ENCODE peak calls at places on chromosomes 12 and 14, in eight cellular contexts. V, D, F, L, J, K, W and Z are unnamed samples.

GRCh38 chr12:82652071-82652470 is 34.6 kb upstream of the TMTC2 start:
- DNase-seq in V (no peak), D (no peak), F (no peak), L (no peak), J (no peak), K (no peak), W (no peak), Z (no peak)

GRCh38 chr14:30596972-30597371 is 25.1 kb upstream of the SCFD1 start:
- DNase-seq in V (no peak), D (no peak), F (no peak), L (no peak), J (no peak), K (no peak), W (no peak), Z (no peak)

GRCh38 chr12:108430245-108430644 is 84.8 kb upstream of the FICD start:
- DNase-seq in V (peak), D (no peak), F (no peak), L (no peak), J (no peak), K (no peak), W (no peak), Z (peak)

GRCh38 chr14:36502558-36503508 is 17.2 kb downstream of the NKX2-1 start:
- DNase-seq in V (no peak), D (no peak), F (no peak), L (no peak), J (no peak), K (no peak), W (no peak), Z (peak)

GRCh38 chr12:14314801-14315200 is 50.7 kb upstream of the ATF7IP start:
- DNase-seq in V (no peak), D (no peak), F (peak), L (no peak), J (no peak), K (no peak), W (no peak), Z (no peak)

GRCh38 chr12:79001404-79001803 is 136.8 kb downstream of the SYT1 start:
- DNase-seq in V (no peak), D (no peak), F (no peak), L (no peak), J (no peak), K (no peak), W (no peak), Z (no peak)

GRCh38 chr12:50763637-50764115 is at the start of gene ATF1:
- DNase-seq in V (peak), D (peak), F (peak), L (peak), J (peak), K (peak), W (peak), Z (peak)

GRCh38 chr12:109766251-109766778 is 52.7 kb downstream of the FAM222A start:
- DNase-seq in V (no peak), D (no peak), F (no peak), L (no peak), J (no peak), K (no peak), W (no peak), Z (no peak)

GRCh38 chr14:24876996-24877395 is 173.0 kb downstream of the STXBP6 start:
- DNase-seq in V (no peak), D (no peak), F (no peak), L (no peak), J (no peak), K (no peak), W (no peak), Z (no peak)

GRCh38 chr12:122215789-122216188 is 10.1 kb downstream of the DIABLO start:
- DNase-seq in V (no peak), D (no peak), F (no peak), L (no peak), J (no peak), K (no peak), W (no peak), Z (no peak)

GRCh38 chr12:132622437-132623071 is 4.0 kb downstream of the P2RX2 start:
- DNase-seq in V (peak), D (no peak), F (no peak), L (peak), J (no peak), K (no peak), W (no peak), Z (no peak)

GRCh38 chr12:53051881-53052412 is 2.1 kb downstream of the TNS2 start:
- DNase-seq in V (no peak), D (no peak), F (no peak), L (peak), J (no peak), K (no peak), W (no peak), Z (no peak)

GRCh38 chr12:100672075-100672592 is 98.7 kb downstream of the GAS2L3 start:
- DNase-seq in V (no peak), D (peak), F (no peak), L (no peak), J (no peak), K (no peak), W (peak), Z (peak)

GRCh38 chr12:111338096-111338495 is 30.8 kb downstream of the PHETA1 start:
- DNase-seq in V (no peak), D (no peak), F (no peak), L (no peak), J (no peak), K (no peak), W (no peak), Z (no peak)

GRCh38 chr14:105074601-105075053 is 9.4 kb upstream of the GPR132 start:
- DNase-seq in V (no peak), D (no peak), F (no peak), L (no peak), J (no peak), K (peak), W (no peak), Z (no peak)

GRCh38 chr12:6700646-6701051 is at the start of gene PIANP:
- DNase-seq in V (no peak), D (peak), F (no peak), L (peak), J (peak), K (no peak), W (peak), Z (no peak)

GRCh38 chr14:78074546-78074945 is 95.6 kb upstream of the NRXN3 start:
- DNase-seq in V (no peak), D (no peak), F (no peak), L (no peak), J (no peak), K (no peak), W (peak), Z (no peak)

GRCh38 chr14:34237677-34238076 is 224.4 kb downstream of the SPTSSA start:
- DNase-seq in V (no peak), D (no peak), F (no peak), L (no peak), J (no peak), K (no peak), W (no peak), Z (no peak)

GRCh38 chr12:124904306-124905098 is 9.9 kb downstream of the UBC start:
- DNase-seq in V (peak), D (no peak), F (peak), L (peak), J (peak), K (peak), W (peak), Z (peak)

GRCh38 chr12:46964496-46965098 is 114.8 kb upstream of the PCED1B start:
- DNase-seq in V (peak), D (no peak), F (no peak), L (no peak), J (no peak), K (no peak), W (peak), Z (peak)

GRCh38 chr12:57005980-57006808 is at the start of gene ZBTB39:
- DNase-seq in V (peak), D (peak), F (no peak), L (peak), J (peak), K (no peak), W (peak), Z (peak)

GRCh38 chr12:113846883-113847282 is 119.2 kb downstream of the RBM19 start:
- DNase-seq in V (no peak), D (no peak), F (no peak), L (no peak), J (no peak), K (no peak), W (no peak), Z (no peak)
- TF ChIP-seq CTCF in V (no peak), D (no peak), F (no peak), L (no peak), J (no peak), K (no peak), W (no peak), Z (no peak)

GRCh38 chr12:11347810-11348209 is 37.6 kb upstream of the PRB4 start:
- DNase-seq in V (no peak), D (no peak), F (no peak), L (no peak), J (no peak), K (no peak), W (no peak), Z (no peak)
- TF ChIP-seq CTCF in V (peak), D (peak), F (no peak), L (no peak), J (no peak), K (no peak), W (no peak), Z (peak)

GRCh38 chr14:92352158-92352985 is 29.4 kb downstream of the SLC24A4 start:
- DNase-seq in V (peak), D (peak), F (no peak), L (no peak), J (no peak), K (no peak), W (peak), Z (peak)
- TF ChIP-seq CTCF in V (no peak), D (peak), F (no peak), L (no peak), J (no peak), K (no peak), W (peak), Z (peak)

DNA sequence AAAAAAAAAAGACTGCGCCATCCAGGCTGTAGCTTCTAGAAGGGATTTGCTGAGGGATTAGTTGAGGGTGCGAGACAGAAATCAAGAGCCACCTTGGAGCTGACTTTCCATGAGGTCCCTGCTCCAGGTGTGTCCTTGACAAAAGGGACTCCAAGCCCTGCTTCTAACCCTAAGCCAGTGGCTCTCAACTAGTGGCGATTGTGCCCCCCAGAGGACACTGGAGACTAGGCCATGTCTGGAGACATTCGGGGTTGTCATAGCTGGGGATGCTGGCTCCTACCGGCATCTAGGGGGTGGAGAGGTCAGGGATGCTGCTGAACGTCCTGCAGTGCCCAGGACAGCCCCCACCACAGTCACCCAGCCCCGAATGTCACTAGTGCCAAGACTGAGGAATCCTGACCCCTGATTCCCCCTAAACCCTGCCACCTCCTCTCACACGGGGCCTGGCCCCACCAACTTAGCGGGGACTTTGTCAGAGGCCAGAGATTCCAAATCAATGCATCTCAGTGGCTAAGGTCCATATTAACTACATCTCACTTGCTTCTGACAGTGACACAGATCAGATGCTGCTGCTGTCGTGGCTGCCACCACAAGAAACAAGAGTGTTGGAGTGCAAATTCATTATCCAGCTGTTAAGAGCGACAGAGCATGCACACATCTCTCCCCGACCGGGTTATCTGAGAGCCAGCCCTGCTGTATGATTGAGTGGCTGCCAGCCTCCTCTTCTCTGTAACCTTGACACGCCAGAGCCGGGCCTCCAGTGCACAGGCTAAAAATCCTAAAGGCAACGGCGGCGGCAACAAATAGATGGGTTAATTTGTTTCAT is 40.4 kb downstream of the SPRING1 start:
- DNase-seq in V (peak), D (peak), F (no peak), L (no peak), J (peak), K (no peak), W (peak), Z (peak)
- TF ChIP-seq CTCF in V (peak), D (no peak), F (no peak), L (no peak), J (peak), K (no peak), W (peak), Z (no peak)

GRCh38 chr14:95895720-95896119 is 19.1 kb downstream of the TUNAR start:
- DNase-seq in V (no peak), D (peak), F (no peak), L (no peak), J (no peak), K (no peak), W (no peak), Z (peak)
- TF ChIP-seq CTCF in V (peak), D (peak), F (no peak), L (no peak), J (no peak), K (no peak), W (no peak), Z (peak)

GRCh38 chr14:52729585-52729924 is 411 bp upstream of the STYX start:
- DNase-seq in V (no peak), D (no peak), F (no peak), L (no peak), J (no peak), K (no peak), W (no peak), Z (no peak)

GRCh38 chr14:52733824-52734223 is 3.9 kb downstream of the STYX start:
- DNase-seq in V (no peak), D (no peak), F (no peak), L (no peak), J (no peak), K (no peak), W (no peak), Z (no peak)

GRCh38 chr14:52724360-52724644 is 5.7 kb upstream of the STYX start:
- DNase-seq in V (no peak), D (no peak), F (no peak), L (no peak), J (no peak), K (no peak), W (no peak), Z (no peak)

GRCh38 chr14:52730708-52731111 is 744 bp downstream of the STYX start:
- DNase-seq in V (peak), D (no peak), F (peak), L (no peak), J (no peak), K (no peak), W (no peak), Z (peak)

GRCh38 chr14:52729925-52730707 is at the start of gene STYX:
- DNase-seq in V (peak), D (peak), F (peak), L (peak), J (peak), K (peak), W (peak), Z (peak)
- TF ChIP-seq CTCF in V (no peak), D (peak), F (peak), L (peak), J (peak), K (no peak), W (no peak), Z (no peak)

GRCh38 chr12:103647267-103647666 is 60.2 kb downstream of the STAB2 start:
- DNase-seq in V (peak), D (no peak), F (no peak), L (no peak), J (no peak), K (no peak), W (no peak), Z (peak)
- TF ChIP-seq CTCF in V (no peak), D (no peak), F (no peak), L (no peak), J (no peak), K (no peak), W (no peak), Z (no peak)

GRCh38 chr14:106286697-106287290 is 760.4 kb downstream of the TMEM121 start:
- DNase-seq in V (no peak), D (no peak), F (no peak), L (no peak), J (no peak), K (no peak), W (no peak), Z (peak)
- TF ChIP-seq CTCF in V (no peak), D (no peak), F (no peak), L (no peak), J (no peak), K (no peak), W (no peak), Z (peak)

GRCh38 chr12:23380419-23381100 is 568.9 kb downstream of the SOX5 start:
- DNase-seq in V (no peak), D (no peak), F (no peak), L (no peak), J (no peak), K (no peak), W (no peak), Z (no peak)

DNA sequence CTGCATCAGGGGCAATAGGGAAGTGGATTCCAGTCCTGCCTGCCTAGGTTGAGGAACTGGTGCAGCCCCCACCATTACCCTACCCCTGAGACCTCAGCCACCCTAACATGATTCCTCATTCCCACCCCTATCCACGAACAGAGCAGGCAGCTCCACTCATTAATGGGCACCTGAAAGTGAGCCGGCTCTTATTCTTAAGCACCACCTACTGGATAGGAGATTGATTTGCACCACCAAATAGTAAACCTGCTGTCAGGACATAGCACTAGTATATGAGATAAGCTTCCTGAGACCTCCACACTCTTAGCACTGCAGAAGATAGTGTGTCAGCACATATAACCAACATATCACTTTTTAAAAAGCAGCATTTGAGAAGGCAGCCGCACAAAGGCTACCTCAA is 573.2 kb downstream of the SOX5 start:
- DNase-seq in V (no peak), D (no peak), F (no peak), L (no peak), J (no peak), K (no peak), W (no peak), Z (peak)
- TF ChIP-seq CTCF in V (no peak), D (no peak), F (no peak), L (no peak), J (no peak), K (no peak), W (no peak), Z (no peak)

GRCh38 chr14:99595034-99595433 is 9.0 kb downstream of the CCDC85C start:
- DNase-seq in V (no peak), D (no peak), F (no peak), L (no peak), J (no peak), K (no peak), W (no peak), Z (no peak)

GRCh38 chr14:99595524-99595923 is 8.5 kb downstream of the CCDC85C start:
- DNase-seq in V (no peak), D (no peak), F (no peak), L (no peak), J (no peak), K (no peak), W (no peak), Z (no peak)

GRCh38 chr14:99596071-99596627 is 7.9 kb downstream of the CCDC85C start:
- DNase-seq in V (no peak), D (peak), F (no peak), L (no peak), J (no peak), K (no peak), W (no peak), Z (no peak)

GRCh38 chr14:99597911-99598600 is 6.0 kb downstream of the CCDC85C start:
- DNase-seq in V (no peak), D (no peak), F (no peak), L (no peak), J (no peak), K (no peak), W (no peak), Z (no peak)

DNA sequence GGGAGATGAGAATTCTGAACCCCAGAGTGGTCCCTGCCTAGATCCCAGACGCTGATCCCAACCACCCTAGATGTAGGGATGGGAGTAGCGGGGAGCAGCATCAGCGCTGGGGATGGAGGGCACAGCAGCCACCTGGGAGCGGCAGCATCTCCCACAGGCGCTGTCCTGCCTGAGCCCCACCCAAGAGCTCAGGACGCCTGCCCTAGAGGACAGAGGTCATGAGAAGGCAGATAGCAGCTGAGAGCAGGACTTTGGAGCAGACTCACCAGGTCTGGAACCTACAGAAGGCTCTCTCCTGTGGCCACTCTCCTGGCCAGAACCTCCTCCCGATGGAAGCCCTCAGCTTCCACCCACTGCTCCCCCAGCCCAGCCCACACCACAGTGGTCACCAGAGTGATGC is 7.2 kb downstream of the CCDC85C start:
- DNase-seq in V (no peak), D (no peak), F (no peak), L (no peak), J (no peak), K (no peak), W (no peak), Z (no peak)
- TF ChIP-seq CTCF in V (no peak), D (no peak), F (no peak), L (no peak), J (no peak), K (no peak), W (no peak), Z (no peak)